ENCODE peak calls at places on chromosome X, in five cellular contexts. One of them, this sample, is unnamed.
A peak's percentile ranks its signal among the peaks of the same experiment; 100 is the strongest.

GRCh38 chrX:2552621-2553297 is 52.0 kb upstream of the DHRSX start:
- DNase-seq in IMR-90: no peak
- DNase-seq in A549: peak; percentile 78
- DNase-seq in OCI-LY7: no peak
- DNase-seq in pancreas: no peak
- DNase-seq in this sample: no peak

GRCh38 chrX:102712216-102712966 is at the start of gene GPRASP2:
- DNase-seq in IMR-90: no peak
- DNase-seq in A549: peak; percentile 15
- DNase-seq in OCI-LY7: no peak
- DNase-seq in pancreas: peak; percentile 50
- DNase-seq in this sample: no peak

GRCh38 chrX:55450259-55450658 is 1.7 kb upstream of the MAGEH1 start:
- DNase-seq in IMR-90: peak; percentile 12
- DNase-seq in A549: peak; percentile 13
- DNase-seq in OCI-LY7: no peak
- DNase-seq in pancreas: no peak
- DNase-seq in this sample: no peak

GRCh38 chrX:703466-704210 is 73.0 kb downstream of the SHOX start:
- DNase-seq in IMR-90: no peak
- DNase-seq in A549: no peak
- DNase-seq in OCI-LY7: no peak
- DNase-seq in pancreas: no peak
- DNase-seq in this sample: no peak

GRCh38 chrX:153922932-153923857 is 2.9 kb downstream of the ARHGAP4 start:
- DNase-seq in IMR-90: peak; percentile 58
- DNase-seq in A549: peak; percentile 52
- DNase-seq in OCI-LY7: no peak
- DNase-seq in pancreas: peak; percentile 70
- DNase-seq in this sample: no peak

GRCh38 chrX:39827959-39828358 is 269.8 kb downstream of the BCOR start:
- DNase-seq in IMR-90: no peak
- DNase-seq in A549: no peak
- DNase-seq in OCI-LY7: peak; percentile 74
- DNase-seq in pancreas: no peak
- DNase-seq in this sample: no peak

GRCh38 chrX:106263817-106264216 is 95.7 kb downstream of the PWWP3B start:
- DNase-seq in IMR-90: no peak
- DNase-seq in A549: no peak
- DNase-seq in OCI-LY7: no peak
- DNase-seq in pancreas: no peak
- DNase-seq in this sample: no peak

GRCh38 chrX:136497556-136498048 is at the start of gene HTATSF1:
- DNase-seq in IMR-90: no peak
- DNase-seq in A549: no peak
- DNase-seq in OCI-LY7: no peak
- DNase-seq in pancreas: peak; percentile 5
- DNase-seq in this sample: no peak

GRCh38 chrX:45769919-45770582 is 569.4 kb upstream of the DIPK2B start:
- DNase-seq in IMR-90: peak; percentile 91
- DNase-seq in A549: peak; percentile 86
- DNase-seq in OCI-LY7: no peak
- DNase-seq in pancreas: peak; percentile 40
- DNase-seq in this sample: peak; percentile 32

GRCh38 chrX:40844476-40844875 is 109.1 kb upstream of the MED14 start:
- DNase-seq in IMR-90: peak; percentile 58
- DNase-seq in A549: no peak
- DNase-seq in OCI-LY7: no peak
- DNase-seq in pancreas: no peak
- DNase-seq in this sample: no peak

GRCh38 chrX:33434256-33435092 is 223.1 kb upstream of the DMD start:
- DNase-seq in IMR-90: peak; percentile 37
- DNase-seq in A549: peak; percentile 39
- DNase-seq in OCI-LY7: peak; percentile 73
- DNase-seq in pancreas: no peak
- DNase-seq in this sample: peak; percentile 16

GRCh38 chrX:129777218-129777768 is 2.5 kb upstream of the SASH3 start:
- DNase-seq in IMR-90: no peak
- DNase-seq in A549: no peak
- DNase-seq in OCI-LY7: peak; percentile 84
- DNase-seq in pancreas: no peak
- DNase-seq in this sample: peak; percentile 2

GRCh38 chrX:68292471-68292870 is 140.8 kb downstream of the OPHN1 start:
- DNase-seq in IMR-90: peak; percentile 29
- DNase-seq in A549: no peak
- DNase-seq in OCI-LY7: no peak
- DNase-seq in pancreas: no peak
- DNase-seq in this sample: no peak

GRCh38 chrX:153502131-153502530 is 7.4 kb downstream of the BGN start:
- DNase-seq in IMR-90: no peak
- DNase-seq in A549: no peak
- DNase-seq in OCI-LY7: no peak
- DNase-seq in pancreas: no peak
- DNase-seq in this sample: no peak

GRCh38 chrX:70171636-70172035 is 5.6 kb upstream of the DGAT2L6 start:
- DNase-seq in IMR-90: peak; percentile 21
- DNase-seq in A549: no peak
- DNase-seq in OCI-LY7: no peak
- DNase-seq in pancreas: no peak
- DNase-seq in this sample: no peak

GRCh38 chrX:31213941-31214340 is 142.1 kb upstream of the FTHL17 start:
- DNase-seq in IMR-90: peak; percentile 19
- DNase-seq in A549: no peak
- DNase-seq in OCI-LY7: peak; percentile 54
- DNase-seq in pancreas: no peak
- DNase-seq in this sample: no peak

GRCh38 chrX:136629084-136629750 is 18.7 kb upstream of the CD40LG start:
- DNase-seq in IMR-90: no peak
- DNase-seq in A549: no peak
- DNase-seq in OCI-LY7: no peak
- DNase-seq in pancreas: no peak
- DNase-seq in this sample: no peak

GRCh38 chrX:154603438-154604430 is 15.3 kb downstream of the CTAG1B start:
- DNase-seq in IMR-90: peak; percentile 57
- DNase-seq in A549: peak; percentile 48
- DNase-seq in OCI-LY7: no peak
- DNase-seq in pancreas: no peak
- DNase-seq in this sample: no peak

GRCh38 chrX:39688576-39689373 is 409.0 kb downstream of the BCOR start:
- DNase-seq in IMR-90: peak; percentile 7
- DNase-seq in A549: peak; percentile 24
- DNase-seq in OCI-LY7: no peak
- DNase-seq in pancreas: peak; percentile 60
- DNase-seq in this sample: peak; percentile 34

GRCh38 chrX:119640621-119641020 is 34.4 kb upstream of the NKRF start:
- DNase-seq in IMR-90: no peak
- DNase-seq in A549: no peak
- DNase-seq in OCI-LY7: no peak
- DNase-seq in pancreas: no peak
- DNase-seq in this sample: no peak

GRCh38 chrX:7074135-7074907 is 73.2 kb upstream of the STS start:
- DNase-seq in IMR-90: no peak
- DNase-seq in A549: no peak
- DNase-seq in OCI-LY7: no peak
- DNase-seq in pancreas: no peak
- DNase-seq in this sample: no peak

GRCh38 chrX:13467243-13467642 is 102.2 kb upstream of the EGFL6 start:
- DNase-seq in IMR-90: no peak
- DNase-seq in A549: no peak
- DNase-seq in OCI-LY7: no peak
- DNase-seq in pancreas: no peak
- DNase-seq in this sample: no peak

GRCh38 chrX:79452879-79453278 is 85.7 kb upstream of the ITM2A start:
- DNase-seq in IMR-90: no peak
- DNase-seq in A549: no peak
- DNase-seq in OCI-LY7: no peak
- DNase-seq in pancreas: no peak
- DNase-seq in this sample: no peak

GRCh38 chrX:35285289-35285962 is 342.8 kb downstream of the FAM47B start:
- DNase-seq in IMR-90: no peak
- DNase-seq in A549: no peak
- DNase-seq in OCI-LY7: no peak
- DNase-seq in pancreas: no peak
- DNase-seq in this sample: no peak

GRCh38 chrX:13005671-13006473 is 31.0 kb downstream of the TMSB4X start:
- DNase-seq in IMR-90: peak; percentile 70
- DNase-seq in A549: no peak
- DNase-seq in OCI-LY7: peak; percentile 50
- DNase-seq in pancreas: peak; percentile 43
- DNase-seq in this sample: peak; percentile 1

GRCh38 chrX:129360175-129360574 is 163.1 kb downstream of the SMARCA1 start:
- DNase-seq in IMR-90: peak; percentile 40
- DNase-seq in A549: peak; percentile 60
- DNase-seq in OCI-LY7: peak; percentile 47
- DNase-seq in pancreas: no peak
- DNase-seq in this sample: no peak

GRCh38 chrX:56802428-56802827 is 73.4 kb downstream of the NBDY start:
- DNase-seq in IMR-90: no peak
- DNase-seq in A549: no peak
- DNase-seq in OCI-LY7: no peak
- DNase-seq in pancreas: no peak
- DNase-seq in this sample: no peak

GRCh38 chrX:124268099-124268498 is 64.4 kb upstream of the TEX13D start:
- DNase-seq in IMR-90: no peak
- DNase-seq in A549: no peak
- DNase-seq in OCI-LY7: no peak
- DNase-seq in pancreas: no peak
- DNase-seq in this sample: no peak

GRCh38 chrX:115322375-115322774 is 32.9 kb downstream of the LUZP4 start:
- DNase-seq in IMR-90: no peak
- DNase-seq in A549: no peak
- DNase-seq in OCI-LY7: no peak
- DNase-seq in pancreas: no peak
- DNase-seq in this sample: no peak

GRCh38 chrX:8988456-8988855 is 45.5 kb downstream of the FAM9B start:
- DNase-seq in IMR-90: peak; percentile 57
- DNase-seq in A549: peak; percentile 1
- DNase-seq in OCI-LY7: no peak
- DNase-seq in pancreas: no peak
- DNase-seq in this sample: no peak

GRCh38 chrX:17361620-17362019 is 13.4 kb upstream of the NHS start:
- DNase-seq in IMR-90: no peak
- DNase-seq in A549: peak; percentile 52
- DNase-seq in OCI-LY7: peak; percentile 23
- DNase-seq in pancreas: no peak
- DNase-seq in this sample: no peak

GRCh38 chrX:118350715-118351114 is 4.8 kb downstream of the WDR44 start:
- DNase-seq in IMR-90: no peak
- DNase-seq in A549: no peak
- DNase-seq in OCI-LY7: no peak
- DNase-seq in pancreas: no peak
- DNase-seq in this sample: no peak
- H3K27ac ChIP-seq in IMR-90: no peak overlapping the region
- H3K27ac ChIP-seq in A549: no peak overlapping the region
- H3K27ac ChIP-seq in OCI-LY7: no peak overlapping the region
- H3K27ac ChIP-seq in pancreas: no peak overlapping the region
- H3K27ac ChIP-seq in this sample: no peak overlapping the region

GRCh38 chrX:24464836-24465523 is at the start of gene PDK3:
- DNase-seq in IMR-90: peak; percentile 77
- DNase-seq in A549: peak; percentile 88
- DNase-seq in OCI-LY7: peak; percentile 90
- DNase-seq in pancreas: peak; percentile 88
- DNase-seq in this sample: peak; percentile 80

GRCh38 chrX:24465524-24465850 is 401 bp downstream of the PDK3 start:
- DNase-seq in IMR-90: no peak
- DNase-seq in A549: no peak
- DNase-seq in OCI-LY7: no peak
- DNase-seq in pancreas: no peak
- DNase-seq in this sample: no peak

GRCh38 chrX:24466025-24466424 is 939 bp downstream of the PDK3 start:
- DNase-seq in IMR-90: no peak
- DNase-seq in A549: no peak
- DNase-seq in OCI-LY7: no peak
- DNase-seq in pancreas: no peak
- DNase-seq in this sample: no peak

GRCh38 chrX:24463077-24463476 is 2.0 kb upstream of the PDK3 start:
- DNase-seq in IMR-90: no peak
- DNase-seq in A549: no peak
- DNase-seq in OCI-LY7: peak; percentile 60
- DNase-seq in pancreas: no peak
- DNase-seq in this sample: no peak

GRCh38 chrX:24464498-24464835 is 619 bp upstream of the PDK3 start:
- DNase-seq in IMR-90: no peak
- DNase-seq in A549: no peak
- DNase-seq in OCI-LY7: no peak
- DNase-seq in pancreas: peak; percentile 2
- DNase-seq in this sample: no peak
- H3K27ac ChIP-seq in IMR-90: no peak overlapping the region
- H3K27ac ChIP-seq in A549: peak overlapping the region; percentile 84
- H3K27ac ChIP-seq in OCI-LY7: peak overlapping the region; percentile 85
- H3K27ac ChIP-seq in pancreas: peak overlapping the region; percentile 70
- H3K27ac ChIP-seq in this sample: peak overlapping the region; percentile 35

GRCh38 chrX:21972046-21972445 is 31.5 kb downstream of the SMS start:
- DNase-seq in IMR-90: no peak
- DNase-seq in A549: no peak
- DNase-seq in OCI-LY7: no peak
- DNase-seq in pancreas: no peak
- DNase-seq in this sample: no peak
- H3K27ac ChIP-seq in IMR-90: peak overlapping the region; percentile 4
- H3K27ac ChIP-seq in A549: no peak overlapping the region
- H3K27ac ChIP-seq in OCI-LY7: no peak overlapping the region
- H3K27ac ChIP-seq in pancreas: no peak overlapping the region
- H3K27ac ChIP-seq in this sample: no peak overlapping the region

GRCh38 chrX:94051926-94052325 is 377.9 kb downstream of the FAM133A start:
- DNase-seq in IMR-90: no peak
- DNase-seq in A549: no peak
- DNase-seq in OCI-LY7: no peak
- DNase-seq in pancreas: no peak
- DNase-seq in this sample: no peak

GRCh38 chrX:94057385-94057784 is 383.4 kb downstream of the FAM133A start:
- DNase-seq in IMR-90: no peak
- DNase-seq in A549: no peak
- DNase-seq in OCI-LY7: no peak
- DNase-seq in pancreas: no peak
- DNase-seq in this sample: no peak

GRCh38 chrX:94058728-94059382 is 384.8 kb downstream of the FAM133A start:
- DNase-seq in IMR-90: no peak
- DNase-seq in A549: peak; percentile 5
- DNase-seq in OCI-LY7: peak; percentile 0
- DNase-seq in pancreas: peak; percentile 3
- DNase-seq in this sample: no peak

GRCh38 chrX:94053575-94053974 is 379.6 kb downstream of the FAM133A start:
- DNase-seq in IMR-90: no peak
- DNase-seq in A549: no peak
- DNase-seq in OCI-LY7: no peak
- DNase-seq in pancreas: no peak
- DNase-seq in this sample: no peak
- H3K27ac ChIP-seq in IMR-90: no peak overlapping the region
- H3K27ac ChIP-seq in A549: no peak overlapping the region
- H3K27ac ChIP-seq in OCI-LY7: no peak overlapping the region
- H3K27ac ChIP-seq in pancreas: no peak overlapping the region
- H3K27ac ChIP-seq in this sample: no peak overlapping the region

This sample was measured in substantia nigra.